ENCODE peak calls at places on chromosomes 4 and X, in ten cellular contexts. O, M, P, V, F, I, N, D, R and B are unnamed samples.

GRCh38 chr4:186037692-186038658 is 31.0 kb upstream of the TLR3 start:
- DNase-seq in D (no peak), M (no peak), V (no peak), P (peak), R (peak), F (peak), I (peak), O (peak), N (peak), B (peak)

GRCh38 chrX:153869473-153870287 is 16.3 kb downstream of the L1CAM start:
- DNase-seq in P (no peak), N (no peak), V (no peak), R (no peak), I (no peak), D (no peak), O (no peak), M (no peak), F (no peak), B (peak)

GRCh38 chr4:122836941-122837340 is 10.3 kb downstream of the FGF2 start:
- DNase-seq in R (no peak), V (no peak), M (no peak), P (no peak), F (no peak), D (no peak), N (no peak), O (no peak), I (no peak), B (no peak)

GRCh38 chr4:38805530-38806145 is 1.0 kb upstream of the TLR1 start:
- DNase-seq in O (peak), N (no peak), R (no peak), P (no peak), I (peak), M (no peak), D (no peak), V (no peak), F (no peak), B (no peak)

GRCh38 chrX:12903646-12904045 is 2.8 kb upstream of the TLR8 start:
- DNase-seq in M (no peak), I (no peak), N (no peak), F (no peak), O (peak), D (no peak), R (no peak), P (no peak), V (no peak), B (no peak)

GRCh38 chrX:100381613-100382012 is 28.5 kb downstream of the PCDH19 start:
- DNase-seq in M (no peak), P (no peak), N (no peak), R (no peak), I (no peak), V (no peak), F (no peak), D (peak), O (no peak), B (no peak)

GRCh38 chrX:20519077-20519617 is 252.4 kb upstream of the RPS6KA3 start:
- DNase-seq in M (no peak), I (no peak), V (no peak), F (no peak), P (no peak), R (no peak), O (no peak), D (no peak), N (no peak), B (no peak)

GRCh38 chr4:89486042-89486441 is 178.4 kb upstream of the GPRIN3 start:
- DNase-seq in N (no peak), P (no peak), M (no peak), D (no peak), O (peak), F (no peak), I (no peak), V (no peak), R (no peak), B (peak)

GRCh38 chrX:39559229-39559628 is 538.5 kb downstream of the BCOR start:
- DNase-seq in D (no peak), O (peak), P (no peak), V (no peak), M (no peak), N (no peak), R (no peak), F (peak), I (no peak), B (no peak)

GRCh38 chr4:4753643-4754042 is 105.8 kb upstream of the MSX1 start:
- DNase-seq in V (no peak), R (no peak), P (no peak), N (no peak), M (no peak), O (no peak), I (no peak), F (no peak), D (no peak), B (no peak)

GRCh38 chr4:75513529-75514130 is 573 bp downstream of the RCHY1 start:
- DNase-seq in P (no peak), N (no peak), V (no peak), F (no peak), I (no peak), O (no peak), R (no peak), M (no peak), D (no peak), B (no peak)

GRCh38 chr4:2694691-2695090 is 61.4 kb downstream of the TNIP2 start:
- DNase-seq in V (no peak), P (no peak), O (no peak), F (no peak), M (no peak), D (no peak), N (no peak), I (no peak), R (no peak), B (no peak)

GRCh38 chrX:96791559-96791958 is 92.1 kb upstream of the RPA4 start:
- DNase-seq in D (peak), F (no peak), R (no peak), N (no peak), O (peak), P (no peak), M (no peak), I (no peak), V (no peak), B (no peak)

GRCh38 chrX:13427441-13428054 is 107.7 kb upstream of the ATXN3L start:
- DNase-seq in D (no peak), M (no peak), V (no peak), O (no peak), R (no peak), P (no peak), I (no peak), N (no peak), F (no peak), B (no peak)

GRCh38 chr4:23373269-23373668 is 516.6 kb downstream of the PPARGC1A start:
- DNase-seq in M (no peak), F (peak), D (no peak), V (no peak), O (no peak), I (no peak), R (no peak), N (no peak), P (no peak), B (no peak)

GRCh38 chr4:67332627-67333026 is 212.7 kb downstream of the CENPC start:
- DNase-seq in O (peak), P (peak), I (no peak), M (no peak), R (no peak), N (no peak), V (no peak), D (no peak), F (peak), B (no peak)

GRCh38 chr4:165464813-165465381 is 86.1 kb downstream of the CPE start:
- DNase-seq in M (no peak), N (no peak), I (peak), O (peak), V (peak), R (no peak), P (peak), D (no peak), F (peak), B (peak)

GRCh38 chr4:174717788-174718187 is 111.3 kb downstream of the GLRA3 start:
- DNase-seq in P (no peak), V (no peak), N (no peak), F (no peak), D (no peak), O (no peak), R (no peak), I (no peak), M (no peak), B (no peak)

GRCh38 chrX:14616876-14617275 is 87.5 kb downstream of the GLRA2 start:
- DNase-seq in V (no peak), N (no peak), M (no peak), F (no peak), P (no peak), O (peak), R (no peak), I (no peak), D (peak), B (peak)

GRCh38 chr4:189773909-189774308 is 166.8 kb upstream of the FRG1 start:
- DNase-seq in D (no peak), P (no peak), V (no peak), O (peak), N (no peak), M (no peak), F (peak), I (no peak), R (no peak), B (no peak)

GRCh38 chr4:33837043-33837442 is 2407.3 kb downstream of the ARAP2 start:
- DNase-seq in M (no peak), P (no peak), F (peak), N (no peak), I (no peak), O (peak), R (no peak), V (no peak), D (peak), B (no peak)

GRCh38 chrX:56728321-56728720 is 722 bp upstream of the NBDY start:
- DNase-seq in N (no peak), O (no peak), I (no peak), P (no peak), F (no peak), R (no peak), D (no peak), M (no peak), V (no peak), B (no peak)

GRCh38 chr4:24473309-24473721 is 111.0 kb downstream of the DHX15 start:
- DNase-seq in I (peak), D (no peak), P (no peak), M (no peak), F (no peak), N (no peak), R (no peak), O (peak), V (no peak), B (peak)

GRCh38 chrX:119240356-119240755 is 4.3 kb downstream of the PGRMC1 start:
- DNase-seq in P (no peak), N (no peak), R (no peak), M (no peak), D (peak), I (no peak), F (no peak), O (peak), V (no peak), B (peak)

GRCh38 chr4:177023951-177024350 is 231.2 kb upstream of the VEGFC start:
- DNase-seq in V (no peak), R (no peak), F (no peak), M (no peak), I (no peak), P (no peak), N (no peak), D (no peak), O (no peak), B (no peak)

GRCh38 chrX:108173874-108174273 is 82.3 kb downstream of the ATG4A start:
- DNase-seq in O (no peak), V (no peak), D (no peak), N (no peak), M (no peak), P (no peak), F (no peak), R (no peak), I (no peak), B (no peak)

GRCh38 chr4:114025176-114025777 is 45.8 kb upstream of the ARSJ start:
- DNase-seq in I (no peak), V (no peak), M (no peak), N (no peak), P (no peak), O (no peak), F (no peak), D (no peak), R (no peak), B (no peak)

GRCh38 chrX:109187473-109188168 is 294.3 kb downstream of the GUCY2F start:
- DNase-seq in D (no peak), F (no peak), I (no peak), V (no peak), R (no peak), N (no peak), P (no peak), M (no peak), O (no peak), B (no peak)

GRCh38 chr4:76984127-76984526 is 34.6 kb downstream of the SEPTIN11 start:
- DNase-seq in N (no peak), O (peak), I (peak), P (no peak), M (no peak), D (no peak), R (no peak), F (no peak), V (no peak), B (no peak)

GRCh38 chrX:154417157-154417556 is 5.8 kb downstream of the TAFAZZIN start:
- DNase-seq in N (no peak), V (no peak), I (no peak), D (no peak), P (peak), O (no peak), R (no peak), M (no peak), F (no peak), B (no peak)

GRCh38 chr4:77438549-77438948 is 167.1 kb upstream of the CXCL13 start:
- DNase-seq in R (no peak), V (no peak), I (no peak), P (no peak), N (no peak), F (no peak), D (no peak), M (no peak), O (no peak), B (no peak)

GRCh38 chr4:32499176-32499575 is 1779.0 kb downstream of the PCDH7 start:
- DNase-seq in M (no peak), V (no peak), F (peak), D (peak), P (no peak), O (peak), R (no peak), I (no peak), N (no peak), B (no peak)

GRCh38 chr4:154928640-154929257 is 147.7 kb downstream of the RBM46 start:
- DNase-seq in R (no peak), M (no peak), P (peak), V (no peak), N (no peak), I (no peak), D (peak), F (no peak), O (peak), B (no peak)

GRCh38 chrX:150966742-150967141 is 16.4 kb upstream of the HMGB3 start:
- DNase-seq in F (no peak), I (no peak), V (no peak), P (no peak), D (no peak), O (no peak), R (no peak), M (no peak), N (no peak), B (no peak)

GRCh38 chr4:68372588-68372987 is 22.7 kb upstream of the YTHDC1 start:
- DNase-seq in O (no peak), P (no peak), I (no peak), D (no peak), R (no peak), V (no peak), F (peak), N (no peak), M (no peak), B (no peak)

GRCh38 chr4:107120661-107121060 is 84.5 kb upstream of the DKK2 start:
- DNase-seq in N (no peak), R (no peak), I (no peak), V (no peak), M (no peak), O (peak), D (no peak), P (no peak), F (no peak), B (no peak)

GRCh38 chr4:110963621-110964020 is 340.7 kb upstream of the PITX2 start:
- DNase-seq in R (no peak), N (no peak), V (no peak), O (no peak), I (no peak), P (no peak), F (no peak), D (no peak), M (no peak), B (no peak)

GRCh38 chr4:8534129-8534528 is 46.1 kb upstream of the GPR78 start:
- DNase-seq in O (no peak), F (peak), N (no peak), D (no peak), R (peak), V (no peak), P (no peak), M (no peak), I (no peak), B (peak)